ENCODE peak calls at places on chromosome 16, in five cellular contexts. P is IMR-90, Y is HFF-Myc, N is H9, V is dorsolateral prefrontal cortex. S is an unnamed sample.

GRCh38 chr16:87931504-87931903 is 4.8 kb downstream of the CA5A start:
- DNase-seq in P (no peak), N (no peak), Y (no peak), V (no peak), S (no peak)

GRCh38 chr16:35664091-35664693 is 2204.8 kb downstream of the TP53TG3F start:
- DNase-seq in N (no peak), V (no peak), Y (no peak), P (no peak), S (no peak)

GRCh38 chr16:78748471-78748929 is 649.0 kb downstream of the WWOX start:
- DNase-seq in P (no peak), V (no peak), Y (no peak), N (no peak), S (no peak)

GRCh38 chr16:11170201-11170600 is 85.8 kb downstream of the SOCS1 start:
- DNase-seq in Y (no peak), N (no peak), P (no peak), V (no peak), S (no peak)

GRCh38 chr16:57628008-57628781 is at the start of gene ADGRG1:
- DNase-seq in N (peak), V (peak), Y (peak), P (peak), S (peak)

GRCh38 chr16:910181-910580 is 60.6 kb downstream of the LMF1 start:
- DNase-seq in N (no peak), Y (no peak), P (no peak), V (no peak), S (no peak)

GRCh38 chr16:31477220-31478216 is 5.4 kb upstream of the SLC5A2 start:
- DNase-seq in Y (no peak), N (peak), V (no peak), P (no peak), S (no peak)

GRCh38 chr16:30541502-30542329 is 7.1 kb upstream of the ZNF747 start:
- DNase-seq in P (peak), N (no peak), V (no peak), Y (no peak), S (no peak)

GRCh38 chr16:72840591-72841381 is 207.1 kb downstream of the ZFHX3 start:
- DNase-seq in N (no peak), Y (no peak), P (peak), V (no peak), S (no peak)

GRCh38 chr16:81515281-81515680 is 70.7 kb downstream of the CMIP start:
- DNase-seq in P (no peak), Y (no peak), N (no peak), V (no peak), S (no peak)

GRCh38 chr16:46887524-46887854 is 3.3 kb downstream of the GPT2 start:
- DNase-seq in P (no peak), Y (no peak), V (no peak), N (no peak), S (no peak)

GRCh38 chr16:28261916-28262315 is 30.4 kb upstream of the SBK1 start:
- DNase-seq in N (no peak), P (no peak), V (no peak), Y (no peak), S (no peak)

GRCh38 chr16:53985865-53986264 is 281.9 kb downstream of the FTO start:
- DNase-seq in P (no peak), N (no peak), V (no peak), Y (no peak), S (no peak)

GRCh38 chr16:11715246-11715947 is 27.3 kb downstream of the TXNDC11 start:
- DNase-seq in V (no peak), Y (no peak), P (no peak), N (no peak), S (no peak)

GRCh38 chr16:4801962-4802658 is at the start of gene ROGDI:
- DNase-seq in P (peak), Y (no peak), V (peak), N (peak), S (no peak)

DNA sequence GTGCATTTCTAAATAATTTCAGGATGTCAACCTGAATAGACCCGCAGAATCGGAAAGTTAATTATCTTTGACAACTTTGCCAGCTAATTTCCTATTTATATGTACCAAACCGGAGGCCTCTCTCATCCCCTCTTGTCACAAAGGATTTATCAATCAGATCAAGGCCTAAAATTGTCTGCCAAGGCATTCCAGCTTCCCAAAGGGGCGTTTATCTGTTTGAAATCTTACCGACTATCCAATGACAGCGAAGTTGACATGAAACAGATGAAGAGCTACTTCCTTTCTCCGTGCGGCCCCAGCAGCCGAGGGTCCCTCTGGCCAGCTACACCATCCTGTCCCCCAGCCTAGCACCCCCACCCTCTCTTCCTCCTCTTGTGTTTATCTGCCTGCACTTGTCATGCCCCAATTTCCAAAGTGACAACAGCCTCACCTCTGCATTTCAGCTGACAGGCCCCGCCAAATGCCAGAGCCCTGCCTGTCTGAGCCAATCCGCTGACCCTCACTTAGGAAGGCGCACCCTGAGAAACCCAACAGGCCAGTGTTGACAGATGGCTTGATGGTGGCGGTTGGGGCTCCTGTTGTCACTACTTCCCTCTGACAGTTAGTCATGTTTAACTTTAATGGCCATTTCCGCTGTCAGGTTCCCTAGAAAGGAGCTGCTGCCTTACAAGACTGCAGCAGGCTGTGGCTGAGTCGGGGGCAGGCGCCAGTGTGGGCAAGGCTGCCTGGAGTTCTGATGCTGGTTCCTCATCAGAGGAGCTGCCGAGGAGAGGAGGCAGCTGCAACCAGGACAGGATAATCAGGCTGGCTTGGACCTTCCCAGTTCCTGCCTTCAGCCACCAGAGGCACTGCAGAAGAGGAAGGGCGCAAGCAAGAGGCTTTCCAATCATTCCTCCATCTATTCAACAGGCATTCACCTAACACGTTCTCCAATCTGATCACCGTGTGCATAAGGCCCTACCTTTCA is 223.4 kb upstream of the DYNLRB2 start:
- DNase-seq in P (peak), V (no peak), N (peak), Y (no peak), S (no peak)
- TF ChIP-seq CTCF in P (peak), V (no peak), N (peak), Y (peak), S (peak)

GRCh38 chr16:15642557-15643452 is at the start of gene MARF1:
- DNase-seq in Y (peak), P (peak), N (peak), V (peak), S (peak)
- TF ChIP-seq CTCF in Y (no peak), P (peak), N (peak), V (peak), S (peak)

GRCh38 chr16:51146256-51146924 is 4.7 kb downstream of the SALL1 start:
- DNase-seq in P (peak), N (no peak), V (no peak), Y (no peak), S (no peak)
- TF ChIP-seq CTCF in P (peak), N (peak), V (peak), Y (peak), S (peak)

GRCh38 chr16:66431760-66432159 is 4.7 kb downstream of the BEAN1 start:
- DNase-seq in N (no peak), Y (no peak), V (no peak), P (no peak), S (no peak)
- TF ChIP-seq CTCF in N (no peak), Y (no peak), V (no peak), P (no peak), S (no peak)

DNA sequence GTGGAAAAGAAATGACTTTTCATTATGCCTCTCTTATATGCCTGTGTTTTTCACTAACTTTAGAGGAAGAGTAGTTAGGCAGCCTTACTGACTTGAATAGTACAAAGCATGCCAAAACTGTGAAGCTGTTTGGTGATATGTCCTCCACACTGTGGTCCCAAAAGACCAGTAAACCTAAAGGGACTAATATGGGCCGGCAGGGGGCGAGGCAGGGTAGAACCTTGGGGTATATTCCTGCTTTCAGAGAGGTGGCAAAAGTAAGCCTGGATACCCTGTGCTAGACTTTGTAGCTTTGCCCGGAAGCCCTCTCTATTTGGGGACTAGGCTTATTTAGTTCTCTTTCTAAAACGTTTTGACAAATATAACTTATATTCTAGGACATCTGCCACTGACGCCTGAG is 36.5 kb upstream of the VWA3A start:
- DNase-seq in N (peak), Y (no peak), P (no peak), V (no peak), S (no peak)
- TF ChIP-seq CTCF in N (peak), Y (peak), P (no peak), V (no peak), S (no peak)

DNA sequence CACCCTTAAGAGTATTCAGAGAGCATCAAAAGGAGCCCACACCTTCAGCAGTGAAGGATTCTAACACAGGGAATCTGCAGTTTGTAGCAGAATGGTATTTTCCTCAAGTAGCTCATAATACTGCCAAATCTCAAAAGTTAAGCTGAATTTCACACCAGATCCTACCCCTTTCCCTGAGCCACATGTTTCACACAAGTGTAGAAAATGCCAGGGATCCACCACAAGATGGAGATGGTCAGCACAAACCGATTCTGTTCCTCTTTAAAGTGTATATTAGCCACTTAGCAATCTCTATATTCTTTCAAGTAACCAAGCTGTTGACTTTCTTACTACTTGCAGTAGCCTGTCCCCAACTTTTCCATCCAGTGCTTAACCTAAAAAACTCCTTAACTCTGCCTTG is 13.2 kb downstream of the GINS2 start:
- DNase-seq in Y (peak), P (peak), V (no peak), N (no peak), S (no peak)
- TF ChIP-seq CTCF in Y (peak), P (peak), V (peak), N (peak), S (peak)

DNA sequence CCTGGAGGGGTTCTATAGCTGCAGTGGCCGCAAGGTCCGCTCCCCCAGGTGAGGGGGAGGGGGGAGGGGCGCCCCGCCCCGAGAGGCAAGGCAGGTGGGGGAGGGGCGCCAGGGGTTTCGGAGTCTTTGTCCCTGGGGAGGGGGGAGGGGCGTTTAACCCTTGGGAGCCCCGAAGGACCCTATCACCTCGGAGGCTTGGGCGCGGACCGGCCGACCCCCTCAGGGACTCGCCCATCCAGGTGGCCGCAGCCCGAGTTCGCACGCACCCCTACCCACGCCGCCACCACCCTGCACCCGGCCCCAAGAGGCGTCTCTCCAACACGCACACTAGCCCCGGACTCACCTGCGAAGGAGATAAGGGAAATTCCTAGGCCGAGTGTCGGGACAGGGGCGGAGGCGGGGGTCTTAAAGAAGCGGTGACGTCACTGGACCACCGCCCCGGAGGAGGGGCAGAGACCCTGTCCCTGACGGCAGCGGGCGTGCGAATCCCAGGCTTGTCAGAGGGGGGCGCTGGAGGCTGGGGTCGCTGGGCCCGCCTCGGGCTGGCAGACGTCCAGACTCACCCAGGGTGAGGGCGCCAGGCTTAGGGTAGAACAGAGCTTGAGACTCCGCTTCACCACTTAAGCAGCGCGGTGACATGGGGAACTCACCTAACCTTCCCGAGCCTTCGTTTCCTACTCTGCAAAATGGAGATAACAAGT is at the start of gene CLDN6:
- DNase-seq in Y (no peak), N (peak), V (no peak), P (no peak), S (no peak)
- TF ChIP-seq CTCF in Y (peak), N (peak), V (no peak), P (peak), S (peak)

S was measured in AG09319.